ENCODE peak calls at places on chromosomes 2 and 18, in nine cellular contexts. S is NCI-H146; N is astrocyte of the spinal cord; F is right cardiac atrium; R is T-helper 9 cell; D is HTR-8/SVneo; G is stimulated activated CD8-positive, alpha-beta memory T cell treated with anti-CD3 and anti-CD28 coated beads, Interleukin-2, amount 100 ng/mL, for 48 hours; I is BE2C; J is HT-29. W is an unnamed sample.
A peak's percentile ranks its signal among the peaks of the same experiment; 100 is the strongest.

GRCh38 chr2:146661494-146662096 is 1183.2 kb upstream of the ACVR2A start:
- DNase-seq in S (peak; percentile 7), D (peak; percentile 7), N (peak; percentile 63), G (no peak), J (peak; percentile 57), I (no peak), F (no peak), R (no peak), W (peak; percentile 42)

GRCh38 chr2:74593826-74594467 is 39.4 kb downstream of the DOK1 start:
- DNase-seq in S (no peak), G (no peak), R (no peak), D (no peak), I (no peak), F (no peak), J (no peak), N (no peak), W (no peak)

GRCh38 chr2:23480991-23481797 is 96.2 kb downstream of the KLHL29 start:
- DNase-seq in J (no peak), I (no peak), S (peak; percentile 50), N (peak; percentile 83), F (no peak), D (peak; percentile 88), R (no peak), G (no peak), W (no peak)

GRCh38 chr2:195710407-195710806 is 53.4 kb downstream of the SLC39A10 start:
- DNase-seq in F (no peak), R (no peak), D (no peak), S (no peak), J (no peak), N (peak; percentile 64), G (no peak), I (no peak), W (no peak)

GRCh38 chr2:10084956-10085851 is 5.0 kb upstream of the CYS1 start:
- DNase-seq in D (no peak), I (no peak), G (no peak), R (no peak), F (no peak), S (no peak), J (no peak), N (no peak), W (no peak)

GRCh38 chr2:154686162-154686561 is 12.3 kb upstream of the KCNJ3 start:
- DNase-seq in I (no peak), J (peak; percentile 12), D (no peak), R (no peak), F (no peak), G (no peak), S (no peak), N (no peak), W (peak; percentile 10)

GRCh38 chr18:60554961-60555360 is 182.4 kb upstream of the MC4R start:
- DNase-seq in J (no peak), N (no peak), D (no peak), I (no peak), G (no peak), F (no peak), R (no peak), S (peak; percentile 17), W (peak; percentile 93)

GRCh38 chr18:48819276-48819675 is 131.5 kb downstream of the SMAD7 start:
- DNase-seq in G (no peak), S (no peak), N (no peak), J (no peak), F (peak; percentile 87), R (no peak), D (no peak), I (no peak), W (no peak)

GRCh38 chr2:215839816-215840215 is 173.5 kb downstream of the MREG start:
- DNase-seq in D (no peak), F (no peak), N (no peak), G (no peak), R (no peak), J (no peak), S (peak; percentile 7), I (no peak), W (peak; percentile 2)

GRCh38 chr2:73031725-73032701 is 39.5 kb downstream of the SFXN5 start:
- DNase-seq in N (no peak), I (no peak), S (no peak), G (no peak), D (no peak), F (no peak), R (no peak), J (peak; percentile 71), W (no peak)

GRCh38 chr2:229270551-229271410 is at the start of gene PID1:
- DNase-seq in G (no peak), R (no peak), F (peak; percentile 86), I (no peak), D (peak; percentile 53), S (peak; percentile 67), J (no peak), N (peak; percentile 42), W (peak; percentile 83)

GRCh38 chr2:212770240-212770639 is 231.6 kb upstream of the ERBB4 start:
- DNase-seq in S (no peak), G (no peak), I (no peak), R (no peak), D (no peak), N (no peak), F (no peak), J (no peak), W (no peak)

GRCh38 chr2:17947113-17947512 is 68.6 kb downstream of the KCNS3 start:
- DNase-seq in J (no peak), G (no peak), F (no peak), R (no peak), S (no peak), N (no peak), I (no peak), D (no peak), W (no peak)

GRCh38 chr2:30336978-30337841 is 105.9 kb downstream of the LBH start:
- DNase-seq in S (no peak), I (no peak), F (no peak), N (no peak), D (no peak), R (peak; percentile 7), J (no peak), G (peak; percentile 37), W (no peak)

GRCh38 chr18:8797206-8797605 is 91.8 kb downstream of the MTCL1 start:
- DNase-seq in R (no peak), D (no peak), J (peak; percentile 61), N (peak; percentile 44), S (peak; percentile 58), I (no peak), G (no peak), F (no peak), W (peak; percentile 56)

GRCh38 chr2:85917887-85918795 is 29.4 kb upstream of the ST3GAL5 start:
- DNase-seq in G (no peak), N (no peak), S (no peak), I (no peak), F (no peak), D (no peak), R (no peak), J (no peak), W (no peak)

GRCh38 chr2:226137201-226137811 is 662.3 kb downstream of the IRS1 start:
- DNase-seq in N (no peak), G (no peak), J (peak; percentile 59), D (no peak), I (no peak), F (no peak), S (no peak), R (no peak), W (no peak)

GRCh38 chr2:233098615-233099014 is 38.5 kb downstream of the INPP5D start:
- DNase-seq in R (no peak), J (no peak), F (no peak), I (peak; percentile 42), G (no peak), S (no peak), D (peak; percentile 21), N (peak; percentile 7), W (no peak)

GRCh38 chr18:57027190-57027708 is 119.6 kb upstream of the BOD1L2 start:
- DNase-seq in D (no peak), N (no peak), J (no peak), R (no peak), F (no peak), I (no peak), S (no peak), G (no peak), W (no peak)

GRCh38 chr2:71743995-71744675 is 290.8 kb downstream of the DYSF start:
- DNase-seq in G (no peak), S (no peak), I (no peak), J (no peak), N (no peak), F (no peak), D (no peak), R (no peak), W (no peak)

GRCh38 chr2:118923371-118923770 is 18.6 kb upstream of the MARCO start:
- DNase-seq in S (no peak), G (no peak), F (no peak), R (no peak), I (no peak), D (no peak), N (no peak), J (no peak), W (no peak)

GRCh38 chr2:99878951-99879350 is 263.4 kb downstream of the AFF3 start:
- DNase-seq in R (no peak), G (no peak), N (peak; percentile 88), S (no peak), D (peak; percentile 53), J (no peak), I (no peak), F (no peak), W (no peak)

GRCh38 chr2:70766357-70767093 is 1.5 kb downstream of the ADD2 start:
- DNase-seq in R (no peak), F (no peak), S (no peak), G (no peak), D (no peak), N (no peak), I (no peak), J (no peak), W (no peak)

GRCh38 chr18:9403795-9404564 is 69.4 kb downstream of the TWSG1 start:
- DNase-seq in S (peak; percentile 51), J (no peak), I (peak; percentile 31), R (no peak), F (peak; percentile 79), N (no peak), G (no peak), D (no peak), W (peak; percentile 67)

GRCh38 chr2:48070415-48070814 is 164.1 kb upstream of the FBXO11 start:
- DNase-seq in N (no peak), F (no peak), S (no peak), R (no peak), I (no peak), D (no peak), G (no peak), J (no peak), W (no peak)

GRCh38 chr2:109470121-109470921 is 143.4 kb downstream of the SEPTIN10 start:
- DNase-seq in N (peak; percentile 63), R (no peak), F (peak; percentile 41), G (no peak), I (no peak), S (no peak), J (no peak), D (peak; percentile 82), W (peak; percentile 78)

GRCh38 chr2:241857572-241858121 is 1.0 kb downstream of the PDCD1 start:
- DNase-seq in D (no peak), N (no peak), G (no peak), F (peak; percentile 51), R (no peak), I (peak; percentile 6), J (no peak), S (no peak), W (no peak)

GRCh38 chr2:124027182-124027581 is 2.1 kb downstream of the CNTNAP5 start:
- DNase-seq in S (peak; percentile 87), J (peak; percentile 82), D (peak; percentile 10), R (no peak), I (peak; percentile 26), G (no peak), F (no peak), N (peak; percentile 35), W (peak; percentile 91)

GRCh38 chr2:70767094-70767698 is 804 bp downstream of the ADD2 start:
- DNase-seq in I (peak; percentile 52), F (peak; percentile 51), G (no peak), J (no peak), D (peak; percentile 25), R (no peak), N (no peak), S (peak; percentile 88), W (peak; percentile 73)

GRCh38 chr2:58448065-58448507 is 207.0 kb upstream of the FANCL start:
- DNase-seq in F (peak; percentile 67), J (peak; percentile 88), N (peak; percentile 77), S (peak; percentile 90), D (peak; percentile 52), G (peak; percentile 5), R (no peak), I (peak; percentile 67), W (peak; percentile 94)

GRCh38 chr2:60489269-60489668 is 64.2 kb downstream of the BCL11A start:
- DNase-seq in J (no peak), N (no peak), S (no peak), I (no peak), R (no peak), G (no peak), F (no peak), D (no peak), W (no peak)

W was measured in DMS53.